ENCODE peak calls at places on chromosomes 2 and 18, in seven cellular contexts. D is HCT116, O is heart left ventricle, V is esophagus squamous epithelium, E is A549, M is IMR-90, C is ovary. Y is an unnamed sample.

GRCh38 chr2:227805578-227805977 is 8.1 kb upstream of the CCL20 start:
- DNase-seq in D (no peak), O (no peak), V (no peak), E (no peak), M (no peak), C (no peak), Y (peak; percentile 38)

GRCh38 chr2:24972315-24972958 is 682 bp upstream of the DNAJC27 start:
- DNase-seq in D (peak; percentile 12), O (peak; percentile 56), V (no peak), E (peak; percentile 46), M (no peak), C (peak; percentile 41), Y (peak; percentile 63)

GRCh38 chr18:66235206-66235605 is 368.7 kb downstream of the CDH19 start:
- DNase-seq in D (no peak), O (no peak), V (no peak), E (no peak), M (no peak), C (no peak), Y (no peak)

GRCh38 chr2:129233751-129234406 is 745.6 kb upstream of the RAB6C start:
- DNase-seq in D (no peak), O (no peak), V (no peak), E (no peak), M (no peak), C (no peak), Y (peak; percentile 29)

GRCh38 chr2:86231680-86232372 is 32.6 kb downstream of the MRPL35 start:
- DNase-seq in D (no peak), O (no peak), V (no peak), E (no peak), M (no peak), C (no peak), Y (no peak)

GRCh38 chr18:23883277-23883790 is 131.2 kb upstream of the TTC39C start:
- DNase-seq in D (no peak), O (no peak), V (no peak), E (no peak), M (peak; percentile 7), C (no peak), Y (no peak)

GRCh38 chr2:109592905-109593304 is 20.9 kb downstream of the SEPTIN10 start:
- DNase-seq in D (no peak), O (no peak), V (no peak), E (no peak), M (no peak), C (no peak), Y (no peak)

GRCh38 chr2:148259674-148260073 is 238.8 kb downstream of the MBD5 start:
- DNase-seq in D (no peak), O (no peak), V (no peak), E (no peak), M (peak; percentile 40), C (no peak), Y (peak; percentile 25)

GRCh38 chr2:118095610-118096009 is 7.3 kb downstream of the INSIG2 start:
- DNase-seq in D (no peak), O (no peak), V (no peak), E (no peak), M (no peak), C (no peak), Y (no peak)

GRCh38 chr2:237540823-237541222 is 25.6 kb upstream of the PRLH start:
- DNase-seq in D (no peak), O (peak; percentile 71), V (no peak), E (no peak), M (peak; percentile 60), C (peak; percentile 87), Y (peak; percentile 57)

GRCh38 chr18:12843420-12844346 is 40.4 kb downstream of the PTPN2 start:
- DNase-seq in D (no peak), O (no peak), V (no peak), E (no peak), M (no peak), C (no peak), Y (no peak)

GRCh38 chr2:217227794-217228193 is 367.9 kb upstream of the TNP1 start:
- DNase-seq in D (no peak), O (no peak), V (no peak), E (no peak), M (no peak), C (no peak), Y (no peak)

GRCh38 chr2:198293281-198293680 is 488.9 kb downstream of the PLCL1 start:
- DNase-seq in D (no peak), O (no peak), V (no peak), E (no peak), M (no peak), C (no peak), Y (no peak)

GRCh38 chr2:133241231-133241575 is 327.1 kb downstream of the NCKAP5 start:
- DNase-seq in D (no peak), O (no peak), V (no peak), E (no peak), M (peak; percentile 91), C (no peak), Y (no peak)

GRCh38 chr2:43491070-43491639 is 104.7 kb downstream of the THADA start:
- DNase-seq in D (no peak), O (no peak), V (no peak), E (no peak), M (no peak), C (no peak), Y (no peak)

GRCh38 chr2:204033601-204034495 is 97.3 kb downstream of the ICOS start:
- DNase-seq in D (no peak), O (no peak), V (no peak), E (no peak), M (no peak), C (no peak), Y (no peak)

GRCh38 chr2:30265441-30266015 is 34.2 kb downstream of the LBH start:
- DNase-seq in D (no peak), O (no peak), V (no peak), E (no peak), M (peak; percentile 70), C (no peak), Y (no peak)

GRCh38 chr2:25343187-25343825 is 1.6 kb upstream of the DNMT3A start:
- DNase-seq in D (no peak), O (no peak), V (no peak), E (no peak), M (no peak), C (no peak), Y (no peak)

GRCh38 chr2:153509133-153509532 is 30.6 kb upstream of the RPRM start:
- DNase-seq in D (no peak), O (no peak), V (no peak), E (no peak), M (no peak), C (no peak), Y (no peak)

GRCh38 chr18:35861367-35862114 is 110.9 kb upstream of the RMP24 start:
- DNase-seq in D (no peak), O (peak; percentile 49), V (no peak), E (no peak), M (no peak), C (no peak), Y (no peak)

GRCh38 chr2:53865264-53865663 is 5.5 kb upstream of the GPR75 start:
- DNase-seq in D (no peak), O (no peak), V (no peak), E (no peak), M (no peak), C (no peak), Y (no peak)

GRCh38 chr2:239337122-239337876 is 63.5 kb downstream of the HDAC4 start:
- DNase-seq in D (no peak), O (no peak), V (no peak), E (no peak), M (no peak), C (no peak), Y (no peak)

GRCh38 chr2:40371525-40372277 is 80.2 kb downstream of the SLC8A1 start:
- DNase-seq in D (no peak), O (peak; percentile 42), V (no peak), E (no peak), M (peak; percentile 90), C (no peak), Y (no peak)

GRCh38 chr2:32884346-32884745 is 62.4 kb upstream of the LTBP1 start:
- DNase-seq in D (no peak), O (no peak), V (no peak), E (no peak), M (peak; percentile 44), C (no peak), Y (no peak)

GRCh38 chr2:241629762-241630435 is 7.1 kb downstream of the THAP4 start:
- DNase-seq in D (no peak), O (no peak), V (no peak), E (no peak), M (peak; percentile 76), C (no peak), Y (no peak)
- H3K27ac ChIP-seq in D (no peak overlapping the region), O (no peak overlapping the region), V (peak overlapping the region; percentile 66), E (no peak overlapping the region), M (peak overlapping the region; percentile 68), C (no peak overlapping the region), Y (no peak overlapping the region)

GRCh38 chr2:88148929-88149438 is 21.1 kb upstream of the FABP1 start:
- DNase-seq in D (no peak), O (no peak), V (no peak), E (no peak), M (no peak), C (no peak), Y (no peak)
- TF ChIP-seq POLR2A in D (no peak), O (no peak), V (no peak), E (no peak), M (no peak), C (no peak), Y (no peak)

GRCh38 chr18:59142274-59142673 is 2.6 kb downstream of the SEC11C start:
- DNase-seq in D (no peak), O (no peak), V (no peak), E (no peak), M (no peak), C (no peak), Y (no peak)
- H3K4me1 ChIP-seq in D (peaks cover 11% of the 10 kb centered on the region), O (peaks cover 23% of the 10 kb centered on the region), V (peaks cover 14% of the 10 kb centered on the region), E (peaks cover 3% of the 10 kb centered on the region), M (no peaks in the 10 kb centered on the region), C (peaks cover 4% of the 10 kb centered on the region), Y (peaks cover 29% of the 10 kb centered on the region)

GRCh38 chr2:105959357-105959756 is 214.6 kb downstream of the NCK2 start:
- DNase-seq in D (no peak), O (no peak), V (no peak), E (no peak), M (no peak), C (no peak), Y (no peak)

GRCh38 chr2:105961599-105962146 is 217.0 kb downstream of the NCK2 start:
- DNase-seq in D (no peak), O (no peak), V (no peak), E (no peak), M (no peak), C (no peak), Y (no peak)

DNA sequence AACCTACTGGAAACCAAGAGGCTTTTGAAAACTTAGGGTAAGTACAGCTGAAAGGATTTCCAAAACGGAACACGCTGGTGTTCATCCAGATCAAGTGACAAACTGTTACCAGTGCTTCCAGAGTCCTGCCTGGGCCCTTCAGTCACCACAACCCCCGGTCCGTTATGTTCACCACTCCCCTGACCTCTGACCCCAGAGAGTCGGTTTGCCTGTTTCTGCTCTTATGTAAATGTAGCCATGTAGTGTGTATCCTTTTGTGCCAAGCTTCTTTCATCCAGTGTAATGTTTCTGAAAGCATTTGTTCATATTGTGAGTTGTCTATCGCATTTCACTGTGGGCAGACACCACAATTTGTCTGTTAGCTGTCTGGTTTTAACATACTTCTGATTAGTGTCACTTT is 217.5 kb downstream of the NCK2 start:
- DNase-seq in D (no peak), O (no peak), V (no peak), E (no peak), M (no peak), C (no peak), Y (no peak)
- H3K27ac ChIP-seq in D (no peak overlapping the region), O (no peak overlapping the region), V (no peak overlapping the region), E (no peak overlapping the region), M (no peak overlapping the region), C (no peak overlapping the region), Y (no peak overlapping the region)

GRCh38 chr18:26656944-26657536 is 108.7 kb upstream of the KCTD1 start:
- DNase-seq in D (no peak), O (peak; percentile 86), V (no peak), E (peak; percentile 35), M (peak; percentile 36), C (peak; percentile 84), Y (peak; percentile 82)
- TF ChIP-seq POLR2A in D (no peak), O (peak; percentile 46), V (no peak), E (peak; percentile 35), M (no peak), C (no peak), Y (peak; percentile 80)